ENCODE peak calls at places on chromosome 18, in eight cellular contexts. One of them, this sample, is unnamed.
A peak's percentile ranks its signal among the peaks of the same experiment; 100 is the strongest.

GRCh38 chr18:60693426-60693825 is 320.9 kb upstream of the MC4R start:
- DNase-seq in stimulated activated CD8-positive, alpha-beta memory T cell treated with anti-CD3 and anti-CD28 coated beads, Interleukin-7, amount 100 ng/mL, for 1 hour: no peak
- DNase-seq in cardiac fibroblast: no peak
- DNase-seq in stimulated activated naive B cell treated with anti-CD40 and anti-IgM and Interleukin-4, amounts not matched to agents 10 μg/mL and 1 μg/mL and 100 μg/mL, for 72 hours: no peak
- DNase-seq in neural progenitor cell: no peak
- DNase-seq in NCI-H69: peak; percentile 36
- DNase-seq in naive B cell: no peak
- DNase-seq in hepatocyte: no peak
- DNase-seq in this sample: no peak

GRCh38 chr18:42925036-42925435 is 190.4 kb downstream of the RIT2 start:
- DNase-seq in stimulated activated naive B cell treated with anti-CD40 and anti-IgM and Interleukin-4, amounts not matched to agents 10 μg/mL and 1 μg/mL and 100 μg/mL, for 72 hours: no peak
- DNase-seq in stimulated activated CD8-positive, alpha-beta memory T cell treated with anti-CD3 and anti-CD28 coated beads, Interleukin-7, amount 100 ng/mL, for 1 hour: no peak
- DNase-seq in NCI-H69: no peak
- DNase-seq in naive B cell: no peak
- DNase-seq in neural progenitor cell: no peak
- DNase-seq in hepatocyte: no peak
- DNase-seq in cardiac fibroblast: peak; percentile 64
- DNase-seq in this sample: no peak

GRCh38 chr18:75492897-75493296 is 65.4 kb upstream of the SMIM21 start:
- DNase-seq in naive B cell: no peak
- DNase-seq in stimulated activated naive B cell treated with anti-CD40 and anti-IgM and Interleukin-4, amounts not matched to agents 10 μg/mL and 1 μg/mL and 100 μg/mL, for 72 hours: no peak
- DNase-seq in cardiac fibroblast: peak; percentile 26
- DNase-seq in NCI-H69: no peak
- DNase-seq in neural progenitor cell: no peak
- DNase-seq in stimulated activated CD8-positive, alpha-beta memory T cell treated with anti-CD3 and anti-CD28 coated beads, Interleukin-7, amount 100 ng/mL, for 1 hour: no peak
- DNase-seq in hepatocyte: no peak
- DNase-seq in this sample: no peak

GRCh38 chr18:46353460-46353859 is 249.3 kb downstream of the HAUS1 start:
- DNase-seq in NCI-H69: no peak
- DNase-seq in naive B cell: no peak
- DNase-seq in hepatocyte: no peak
- DNase-seq in cardiac fibroblast: no peak
- DNase-seq in neural progenitor cell: no peak
- DNase-seq in stimulated activated CD8-positive, alpha-beta memory T cell treated with anti-CD3 and anti-CD28 coated beads, Interleukin-7, amount 100 ng/mL, for 1 hour: no peak
- DNase-seq in stimulated activated naive B cell treated with anti-CD40 and anti-IgM and Interleukin-4, amounts not matched to agents 10 μg/mL and 1 μg/mL and 100 μg/mL, for 72 hours: no peak
- DNase-seq in this sample: no peak

GRCh38 chr18:44796505-44797198 is 116.0 kb downstream of the SETBP1 start:
- DNase-seq in neural progenitor cell: no peak
- DNase-seq in stimulated activated CD8-positive, alpha-beta memory T cell treated with anti-CD3 and anti-CD28 coated beads, Interleukin-7, amount 100 ng/mL, for 1 hour: no peak
- DNase-seq in stimulated activated naive B cell treated with anti-CD40 and anti-IgM and Interleukin-4, amounts not matched to agents 10 μg/mL and 1 μg/mL and 100 μg/mL, for 72 hours: no peak
- DNase-seq in NCI-H69: peak; percentile 77
- DNase-seq in hepatocyte: peak; percentile 59
- DNase-seq in cardiac fibroblast: no peak
- DNase-seq in naive B cell: no peak
- DNase-seq in this sample: no peak

GRCh38 chr18:49611316-49611715 is 49.5 kb downstream of the LIPG start:
- DNase-seq in stimulated activated CD8-positive, alpha-beta memory T cell treated with anti-CD3 and anti-CD28 coated beads, Interleukin-7, amount 100 ng/mL, for 1 hour: no peak
- DNase-seq in neural progenitor cell: no peak
- DNase-seq in naive B cell: no peak
- DNase-seq in hepatocyte: no peak
- DNase-seq in cardiac fibroblast: no peak
- DNase-seq in NCI-H69: no peak
- DNase-seq in stimulated activated naive B cell treated with anti-CD40 and anti-IgM and Interleukin-4, amounts not matched to agents 10 μg/mL and 1 μg/mL and 100 μg/mL, for 72 hours: no peak
- DNase-seq in this sample: no peak

GRCh38 chr18:48142994-48143393 is 212.5 kb upstream of the SMAD2 start:
- DNase-seq in NCI-H69: peak; percentile 65
- DNase-seq in stimulated activated naive B cell treated with anti-CD40 and anti-IgM and Interleukin-4, amounts not matched to agents 10 μg/mL and 1 μg/mL and 100 μg/mL, for 72 hours: no peak
- DNase-seq in neural progenitor cell: no peak
- DNase-seq in naive B cell: no peak
- DNase-seq in hepatocyte: no peak
- DNase-seq in cardiac fibroblast: no peak
- DNase-seq in stimulated activated CD8-positive, alpha-beta memory T cell treated with anti-CD3 and anti-CD28 coated beads, Interleukin-7, amount 100 ng/mL, for 1 hour: no peak
- DNase-seq in this sample: no peak

GRCh38 chr18:48034651-48035555 is 104.4 kb upstream of the SMAD2 start:
- DNase-seq in neural progenitor cell: no peak
- DNase-seq in cardiac fibroblast: no peak
- DNase-seq in stimulated activated CD8-positive, alpha-beta memory T cell treated with anti-CD3 and anti-CD28 coated beads, Interleukin-7, amount 100 ng/mL, for 1 hour: no peak
- DNase-seq in NCI-H69: no peak
- DNase-seq in hepatocyte: no peak
- DNase-seq in naive B cell: no peak
- DNase-seq in stimulated activated naive B cell treated with anti-CD40 and anti-IgM and Interleukin-4, amounts not matched to agents 10 μg/mL and 1 μg/mL and 100 μg/mL, for 72 hours: no peak
- DNase-seq in this sample: no peak

GRCh38 chr18:4351005-4351404 is 104.1 kb downstream of the DLGAP1 start:
- DNase-seq in neural progenitor cell: no peak
- DNase-seq in cardiac fibroblast: no peak
- DNase-seq in NCI-H69: peak; percentile 47
- DNase-seq in naive B cell: no peak
- DNase-seq in stimulated activated CD8-positive, alpha-beta memory T cell treated with anti-CD3 and anti-CD28 coated beads, Interleukin-7, amount 100 ng/mL, for 1 hour: no peak
- DNase-seq in stimulated activated naive B cell treated with anti-CD40 and anti-IgM and Interleukin-4, amounts not matched to agents 10 μg/mL and 1 μg/mL and 100 μg/mL, for 72 hours: no peak
- DNase-seq in hepatocyte: no peak
- DNase-seq in this sample: no peak

GRCh38 chr18:21820035-21820810 is 79.6 kb downstream of the MIB1 start:
- DNase-seq in neural progenitor cell: no peak
- DNase-seq in naive B cell: no peak
- DNase-seq in cardiac fibroblast: peak; percentile 52
- DNase-seq in stimulated activated naive B cell treated with anti-CD40 and anti-IgM and Interleukin-4, amounts not matched to agents 10 μg/mL and 1 μg/mL and 100 μg/mL, for 72 hours: no peak
- DNase-seq in hepatocyte: peak; percentile 9
- DNase-seq in stimulated activated CD8-positive, alpha-beta memory T cell treated with anti-CD3 and anti-CD28 coated beads, Interleukin-7, amount 100 ng/mL, for 1 hour: no peak
- DNase-seq in NCI-H69: peak; percentile 50
- DNase-seq in this sample: no peak

GRCh38 chr18:26190506-26190905 is 35.7 kb upstream of the TAF4B start:
- DNase-seq in stimulated activated naive B cell treated with anti-CD40 and anti-IgM and Interleukin-4, amounts not matched to agents 10 μg/mL and 1 μg/mL and 100 μg/mL, for 72 hours: peak; percentile 46
- DNase-seq in NCI-H69: no peak
- DNase-seq in hepatocyte: no peak
- DNase-seq in naive B cell: peak; percentile 77
- DNase-seq in neural progenitor cell: no peak
- DNase-seq in stimulated activated CD8-positive, alpha-beta memory T cell treated with anti-CD3 and anti-CD28 coated beads, Interleukin-7, amount 100 ng/mL, for 1 hour: peak; percentile 2
- DNase-seq in cardiac fibroblast: no peak
- DNase-seq in this sample: no peak

GRCh38 chr18:59839241-59839640 is 60.6 kb upstream of the PMAIP1 start:
- DNase-seq in hepatocyte: no peak
- DNase-seq in NCI-H69: no peak
- DNase-seq in stimulated activated naive B cell treated with anti-CD40 and anti-IgM and Interleukin-4, amounts not matched to agents 10 μg/mL and 1 μg/mL and 100 μg/mL, for 72 hours: no peak
- DNase-seq in cardiac fibroblast: no peak
- DNase-seq in neural progenitor cell: no peak
- DNase-seq in naive B cell: no peak
- DNase-seq in stimulated activated CD8-positive, alpha-beta memory T cell treated with anti-CD3 and anti-CD28 coated beads, Interleukin-7, amount 100 ng/mL, for 1 hour: no peak
- DNase-seq in this sample: no peak

GRCh38 chr18:46555213-46555612 is 101.8 kb downstream of the LOXHD1 start:
- DNase-seq in cardiac fibroblast: no peak
- DNase-seq in stimulated activated naive B cell treated with anti-CD40 and anti-IgM and Interleukin-4, amounts not matched to agents 10 μg/mL and 1 μg/mL and 100 μg/mL, for 72 hours: no peak
- DNase-seq in stimulated activated CD8-positive, alpha-beta memory T cell treated with anti-CD3 and anti-CD28 coated beads, Interleukin-7, amount 100 ng/mL, for 1 hour: no peak
- DNase-seq in NCI-H69: no peak
- DNase-seq in naive B cell: no peak
- DNase-seq in hepatocyte: no peak
- DNase-seq in neural progenitor cell: no peak
- DNase-seq in this sample: no peak

GRCh38 chr18:711693-712400 is 583 bp downstream of the ENOSF1 start:
- DNase-seq in stimulated activated naive B cell treated with anti-CD40 and anti-IgM and Interleukin-4, amounts not matched to agents 10 μg/mL and 1 μg/mL and 100 μg/mL, for 72 hours: peak; percentile 45
- DNase-seq in naive B cell: peak; percentile 58
- DNase-seq in stimulated activated CD8-positive, alpha-beta memory T cell treated with anti-CD3 and anti-CD28 coated beads, Interleukin-7, amount 100 ng/mL, for 1 hour: peak; percentile 58
- DNase-seq in hepatocyte: peak; percentile 87
- DNase-seq in cardiac fibroblast: peak; percentile 96
- DNase-seq in NCI-H69: peak; percentile 90
- DNase-seq in neural progenitor cell: peak; percentile 56
- DNase-seq in this sample: no peak

GRCh38 chr18:13147146-13147545 is 71.4 kb upstream of the LDLRAD4 start:
- DNase-seq in hepatocyte: no peak
- DNase-seq in neural progenitor cell: no peak
- DNase-seq in cardiac fibroblast: no peak
- DNase-seq in stimulated activated naive B cell treated with anti-CD40 and anti-IgM and Interleukin-4, amounts not matched to agents 10 μg/mL and 1 μg/mL and 100 μg/mL, for 72 hours: no peak
- DNase-seq in NCI-H69: peak; percentile 95
- DNase-seq in naive B cell: no peak
- DNase-seq in stimulated activated CD8-positive, alpha-beta memory T cell treated with anti-CD3 and anti-CD28 coated beads, Interleukin-7, amount 100 ng/mL, for 1 hour: no peak
- DNase-seq in this sample: no peak

GRCh38 chr18:70288851-70289328 is at the start of gene SOCS6:
- DNase-seq in cardiac fibroblast: peak; percentile 78
- DNase-seq in NCI-H69: peak; percentile 90
- DNase-seq in naive B cell: peak; percentile 23
- DNase-seq in stimulated activated CD8-positive, alpha-beta memory T cell treated with anti-CD3 and anti-CD28 coated beads, Interleukin-7, amount 100 ng/mL, for 1 hour: no peak
- DNase-seq in stimulated activated naive B cell treated with anti-CD40 and anti-IgM and Interleukin-4, amounts not matched to agents 10 μg/mL and 1 μg/mL and 100 μg/mL, for 72 hours: peak; percentile 49
- DNase-seq in hepatocyte: peak; percentile 82
- DNase-seq in neural progenitor cell: peak; percentile 88
- DNase-seq in this sample: no peak

GRCh38 chr18:36211612-36212065 is 24.3 kb downstream of the MOCOS start:
- DNase-seq in stimulated activated CD8-positive, alpha-beta memory T cell treated with anti-CD3 and anti-CD28 coated beads, Interleukin-7, amount 100 ng/mL, for 1 hour: no peak
- DNase-seq in stimulated activated naive B cell treated with anti-CD40 and anti-IgM and Interleukin-4, amounts not matched to agents 10 μg/mL and 1 μg/mL and 100 μg/mL, for 72 hours: peak; percentile 13
- DNase-seq in hepatocyte: no peak
- DNase-seq in NCI-H69: no peak
- DNase-seq in naive B cell: no peak
- DNase-seq in cardiac fibroblast: no peak
- DNase-seq in neural progenitor cell: no peak
- DNase-seq in this sample: no peak

GRCh38 chr18:28725876-28726275 is 548.9 kb upstream of the CDH2 start:
- DNase-seq in hepatocyte: no peak
- DNase-seq in stimulated activated naive B cell treated with anti-CD40 and anti-IgM and Interleukin-4, amounts not matched to agents 10 μg/mL and 1 μg/mL and 100 μg/mL, for 72 hours: no peak
- DNase-seq in naive B cell: no peak
- DNase-seq in cardiac fibroblast: no peak
- DNase-seq in neural progenitor cell: no peak
- DNase-seq in stimulated activated CD8-positive, alpha-beta memory T cell treated with anti-CD3 and anti-CD28 coated beads, Interleukin-7, amount 100 ng/mL, for 1 hour: no peak
- DNase-seq in NCI-H69: no peak
- DNase-seq in this sample: no peak

GRCh38 chr18:12838178-12838634 is 45.8 kb downstream of the PTPN2 start:
- DNase-seq in cardiac fibroblast: peak; percentile 94
- DNase-seq in neural progenitor cell: no peak
- DNase-seq in stimulated activated CD8-positive, alpha-beta memory T cell treated with anti-CD3 and anti-CD28 coated beads, Interleukin-7, amount 100 ng/mL, for 1 hour: no peak
- DNase-seq in stimulated activated naive B cell treated with anti-CD40 and anti-IgM and Interleukin-4, amounts not matched to agents 10 μg/mL and 1 μg/mL and 100 μg/mL, for 72 hours: no peak
- DNase-seq in NCI-H69: peak; percentile 69
- DNase-seq in naive B cell: no peak
- DNase-seq in hepatocyte: peak; percentile 83
- DNase-seq in this sample: no peak

GRCh38 chr18:36382151-36382550 is 84.6 kb downstream of the FHOD3 start:
- DNase-seq in neural progenitor cell: no peak
- DNase-seq in hepatocyte: no peak
- DNase-seq in cardiac fibroblast: no peak
- DNase-seq in NCI-H69: no peak
- DNase-seq in naive B cell: no peak
- DNase-seq in stimulated activated CD8-positive, alpha-beta memory T cell treated with anti-CD3 and anti-CD28 coated beads, Interleukin-7, amount 100 ng/mL, for 1 hour: no peak
- DNase-seq in stimulated activated naive B cell treated with anti-CD40 and anti-IgM and Interleukin-4, amounts not matched to agents 10 μg/mL and 1 μg/mL and 100 μg/mL, for 72 hours: no peak
- DNase-seq in this sample: no peak

GRCh38 chr18:74453642-74454198 is 3.4 kb downstream of the DIPK1C start:
- DNase-seq in stimulated activated CD8-positive, alpha-beta memory T cell treated with anti-CD3 and anti-CD28 coated beads, Interleukin-7, amount 100 ng/mL, for 1 hour: no peak
- DNase-seq in cardiac fibroblast: no peak
- DNase-seq in stimulated activated naive B cell treated with anti-CD40 and anti-IgM and Interleukin-4, amounts not matched to agents 10 μg/mL and 1 μg/mL and 100 μg/mL, for 72 hours: no peak
- DNase-seq in naive B cell: no peak
- DNase-seq in NCI-H69: peak; percentile 20
- DNase-seq in neural progenitor cell: peak; percentile 43
- DNase-seq in hepatocyte: no peak
- DNase-seq in this sample: no peak

GRCh38 chr18:68660355-68661183 is 54.3 kb downstream of the TMX3 start:
- DNase-seq in stimulated activated CD8-positive, alpha-beta memory T cell treated with anti-CD3 and anti-CD28 coated beads, Interleukin-7, amount 100 ng/mL, for 1 hour: no peak
- DNase-seq in NCI-H69: peak; percentile 76
- DNase-seq in neural progenitor cell: peak; percentile 72
- DNase-seq in cardiac fibroblast: peak; percentile 74
- DNase-seq in hepatocyte: peak; percentile 66
- DNase-seq in stimulated activated naive B cell treated with anti-CD40 and anti-IgM and Interleukin-4, amounts not matched to agents 10 μg/mL and 1 μg/mL and 100 μg/mL, for 72 hours: no peak
- DNase-seq in naive B cell: peak; percentile 24
- DNase-seq in this sample: no peak

GRCh38 chr18:10035306-10035991 is 121.6 kb downstream of the VAPA start:
- DNase-seq in stimulated activated CD8-positive, alpha-beta memory T cell treated with anti-CD3 and anti-CD28 coated beads, Interleukin-7, amount 100 ng/mL, for 1 hour: no peak
- DNase-seq in naive B cell: no peak
- DNase-seq in neural progenitor cell: no peak
- DNase-seq in stimulated activated naive B cell treated with anti-CD40 and anti-IgM and Interleukin-4, amounts not matched to agents 10 μg/mL and 1 μg/mL and 100 μg/mL, for 72 hours: no peak
- DNase-seq in NCI-H69: peak; percentile 71
- DNase-seq in hepatocyte: peak; percentile 50
- DNase-seq in cardiac fibroblast: no peak
- DNase-seq in this sample: no peak

GRCh38 chr18:45571161-45571560 is 44.1 kb upstream of the SLC14A2 start:
- DNase-seq in neural progenitor cell: no peak
- DNase-seq in NCI-H69: no peak
- DNase-seq in hepatocyte: no peak
- DNase-seq in stimulated activated CD8-positive, alpha-beta memory T cell treated with anti-CD3 and anti-CD28 coated beads, Interleukin-7, amount 100 ng/mL, for 1 hour: no peak
- DNase-seq in naive B cell: no peak
- DNase-seq in stimulated activated naive B cell treated with anti-CD40 and anti-IgM and Interleukin-4, amounts not matched to agents 10 μg/mL and 1 μg/mL and 100 μg/mL, for 72 hours: no peak
- DNase-seq in cardiac fibroblast: no peak
- DNase-seq in this sample: no peak

GRCh38 chr18:77101410-77102245 is 31.0 kb downstream of the MBP start:
- DNase-seq in hepatocyte: peak; percentile 72
- DNase-seq in NCI-H69: no peak
- DNase-seq in stimulated activated naive B cell treated with anti-CD40 and anti-IgM and Interleukin-4, amounts not matched to agents 10 μg/mL and 1 μg/mL and 100 μg/mL, for 72 hours: no peak
- DNase-seq in naive B cell: peak; percentile 37
- DNase-seq in stimulated activated CD8-positive, alpha-beta memory T cell treated with anti-CD3 and anti-CD28 coated beads, Interleukin-7, amount 100 ng/mL, for 1 hour: no peak
- DNase-seq in neural progenitor cell: no peak
- DNase-seq in cardiac fibroblast: peak; percentile 95
- DNase-seq in this sample: no peak

GRCh38 chr18:13376841-13377351 is 158.3 kb downstream of the LDLRAD4 start:
- DNase-seq in naive B cell: no peak
- DNase-seq in stimulated activated CD8-positive, alpha-beta memory T cell treated with anti-CD3 and anti-CD28 coated beads, Interleukin-7, amount 100 ng/mL, for 1 hour: no peak
- DNase-seq in stimulated activated naive B cell treated with anti-CD40 and anti-IgM and Interleukin-4, amounts not matched to agents 10 μg/mL and 1 μg/mL and 100 μg/mL, for 72 hours: no peak
- DNase-seq in hepatocyte: no peak
- DNase-seq in cardiac fibroblast: no peak
- DNase-seq in NCI-H69: no peak
- DNase-seq in neural progenitor cell: no peak
- DNase-seq in this sample: no peak

GRCh38 chr18:52277785-52278184 is 62.2 kb upstream of the DCC start:
- DNase-seq in stimulated activated CD8-positive, alpha-beta memory T cell treated with anti-CD3 and anti-CD28 coated beads, Interleukin-7, amount 100 ng/mL, for 1 hour: no peak
- DNase-seq in cardiac fibroblast: no peak
- DNase-seq in NCI-H69: peak; percentile 22
- DNase-seq in stimulated activated naive B cell treated with anti-CD40 and anti-IgM and Interleukin-4, amounts not matched to agents 10 μg/mL and 1 μg/mL and 100 μg/mL, for 72 hours: no peak
- DNase-seq in hepatocyte: no peak
- DNase-seq in naive B cell: no peak
- DNase-seq in neural progenitor cell: no peak
- DNase-seq in this sample: no peak

GRCh38 chr18:49160075-49160930 is 209.5 kb upstream of the SMAD7 start:
- DNase-seq in stimulated activated CD8-positive, alpha-beta memory T cell treated with anti-CD3 and anti-CD28 coated beads, Interleukin-7, amount 100 ng/mL, for 1 hour: no peak
- DNase-seq in cardiac fibroblast: no peak
- DNase-seq in stimulated activated naive B cell treated with anti-CD40 and anti-IgM and Interleukin-4, amounts not matched to agents 10 μg/mL and 1 μg/mL and 100 μg/mL, for 72 hours: no peak
- DNase-seq in naive B cell: no peak
- DNase-seq in hepatocyte: no peak
- DNase-seq in NCI-H69: peak; percentile 22
- DNase-seq in neural progenitor cell: no peak
- DNase-seq in this sample: no peak

GRCh38 chr18:35973650-35974049 is 1.2 kb downstream of the RMP24 start:
- DNase-seq in naive B cell: no peak
- DNase-seq in stimulated activated naive B cell treated with anti-CD40 and anti-IgM and Interleukin-4, amounts not matched to agents 10 μg/mL and 1 μg/mL and 100 μg/mL, for 72 hours: no peak
- DNase-seq in stimulated activated CD8-positive, alpha-beta memory T cell treated with anti-CD3 and anti-CD28 coated beads, Interleukin-7, amount 100 ng/mL, for 1 hour: no peak
- DNase-seq in NCI-H69: no peak
- DNase-seq in hepatocyte: no peak
- DNase-seq in neural progenitor cell: no peak
- DNase-seq in cardiac fibroblast: no peak
- DNase-seq in this sample: no peak

GRCh38 chr18:74784791-74785190 is 187.1 kb downstream of the ZNF407 start:
- DNase-seq in cardiac fibroblast: no peak
- DNase-seq in hepatocyte: no peak
- DNase-seq in stimulated activated naive B cell treated with anti-CD40 and anti-IgM and Interleukin-4, amounts not matched to agents 10 μg/mL and 1 μg/mL and 100 μg/mL, for 72 hours: no peak
- DNase-seq in NCI-H69: peak; percentile 94
- DNase-seq in neural progenitor cell: no peak
- DNase-seq in stimulated activated CD8-positive, alpha-beta memory T cell treated with anti-CD3 and anti-CD28 coated beads, Interleukin-7, amount 100 ng/mL, for 1 hour: no peak
- DNase-seq in naive B cell: no peak
- DNase-seq in this sample: peak; percentile 30

GRCh38 chr18:77088977-77089795 is 43.4 kb downstream of the MBP start:
- DNase-seq in hepatocyte: peak; percentile 54
- DNase-seq in neural progenitor cell: no peak
- DNase-seq in stimulated activated CD8-positive, alpha-beta memory T cell treated with anti-CD3 and anti-CD28 coated beads, Interleukin-7, amount 100 ng/mL, for 1 hour: no peak
- DNase-seq in cardiac fibroblast: no peak
- DNase-seq in stimulated activated naive B cell treated with anti-CD40 and anti-IgM and Interleukin-4, amounts not matched to agents 10 μg/mL and 1 μg/mL and 100 μg/mL, for 72 hours: no peak
- DNase-seq in naive B cell: no peak
- DNase-seq in NCI-H69: peak; percentile 66
- DNase-seq in this sample: no peak

GRCh38 chr18:76708727-76709353 is 113.5 kb upstream of the ZNF236 start:
- DNase-seq in NCI-H69: no peak
- DNase-seq in stimulated activated CD8-positive, alpha-beta memory T cell treated with anti-CD3 and anti-CD28 coated beads, Interleukin-7, amount 100 ng/mL, for 1 hour: no peak
- DNase-seq in stimulated activated naive B cell treated with anti-CD40 and anti-IgM and Interleukin-4, amounts not matched to agents 10 μg/mL and 1 μg/mL and 100 μg/mL, for 72 hours: no peak
- DNase-seq in naive B cell: no peak
- DNase-seq in neural progenitor cell: no peak
- DNase-seq in cardiac fibroblast: no peak
- DNase-seq in hepatocyte: no peak
- DNase-seq in this sample: no peak

GRCh38 chr18:37535968-37536367 is 29.6 kb downstream of the CELF4 start:
- DNase-seq in stimulated activated naive B cell treated with anti-CD40 and anti-IgM and Interleukin-4, amounts not matched to agents 10 μg/mL and 1 μg/mL and 100 μg/mL, for 72 hours: no peak
- DNase-seq in NCI-H69: peak; percentile 36
- DNase-seq in stimulated activated CD8-positive, alpha-beta memory T cell treated with anti-CD3 and anti-CD28 coated beads, Interleukin-7, amount 100 ng/mL, for 1 hour: no peak
- DNase-seq in naive B cell: no peak
- DNase-seq in neural progenitor cell: no peak
- DNase-seq in hepatocyte: no peak
- DNase-seq in cardiac fibroblast: peak; percentile 46
- DNase-seq in this sample: no peak

GRCh38 chr18:49690307-49690706 is 123.0 kb downstream of the ACAA2 start:
- DNase-seq in neural progenitor cell: no peak
- DNase-seq in stimulated activated CD8-positive, alpha-beta memory T cell treated with anti-CD3 and anti-CD28 coated beads, Interleukin-7, amount 100 ng/mL, for 1 hour: no peak
- DNase-seq in stimulated activated naive B cell treated with anti-CD40 and anti-IgM and Interleukin-4, amounts not matched to agents 10 μg/mL and 1 μg/mL and 100 μg/mL, for 72 hours: no peak
- DNase-seq in naive B cell: no peak
- DNase-seq in cardiac fibroblast: peak; percentile 86
- DNase-seq in hepatocyte: no peak
- DNase-seq in NCI-H69: no peak
- DNase-seq in this sample: no peak

This sample was measured in NCI-H187 treated with DMSO at 0.1 percent for 48 hours.